ENCODE peak calls at places on chromosomes 12 and 14, in six cellular contexts. E is WTC11, U is OCI-LY7, V is endothelial cell, M is foreskin fibroblast, I is AG09309. R is an unnamed sample.

GRCh38 chr14:77822741-77823140 is 22.8 kb downstream of the ADCK1 start:
- DNase-seq in E (no peak), U (no peak), V (no peak), M (no peak), I (no peak), R (no peak)

GRCh38 chr12:130606245-130606644 is 109.9 kb downstream of the RIMBP2 start:
- DNase-seq in E (no peak), U (no peak), V (no peak), M (no peak), I (no peak), R (no peak)

GRCh38 chr12:95582230-95583058 is 31.2 kb upstream of the USP44 start:
- DNase-seq in E (no peak), U (peak; percentile 19), V (no peak), M (peak; percentile 28), I (no peak), R (no peak)

GRCh38 chr12:50040657-50041056 is 15.4 kb upstream of the RACGAP1 start:
- DNase-seq in E (no peak), U (no peak), V (no peak), M (no peak), I (no peak), R (no peak)

GRCh38 chr12:55686366-55687010 is 21.2 kb downstream of the ITGA7 start:
- DNase-seq in E (no peak), U (no peak), V (no peak), M (no peak), I (no peak), R (no peak)

GRCh38 chr14:63650336-63650952 is 8.8 kb upstream of the WDR89 start:
- DNase-seq in E (no peak), U (no peak), V (no peak), M (no peak), I (no peak), R (no peak)

GRCh38 chr12:12859690-12860089 is 31.7 kb upstream of the GPRC5A start:
- DNase-seq in E (no peak), U (no peak), V (no peak), M (no peak), I (no peak), R (no peak)

GRCh38 chr12:40473979-40474378 is 218.3 kb upstream of the CNTN1 start:
- DNase-seq in E (no peak), U (no peak), V (no peak), M (no peak), I (no peak), R (no peak)

GRCh38 chr14:33707751-33708150 is 243.1 kb downstream of the EGLN3 start:
- DNase-seq in E (no peak), U (no peak), V (no peak), M (no peak), I (no peak), R (no peak)

GRCh38 chr14:33704486-33704885 is 246.4 kb downstream of the EGLN3 start:
- DNase-seq in E (no peak), U (no peak), V (no peak), M (no peak), I (no peak), R (no peak)

GRCh38 chr14:33709286-33709685 is 241.6 kb downstream of the EGLN3 start:
- DNase-seq in E (no peak), U (no peak), V (no peak), M (peak; percentile 26), I (no peak), R (no peak)

GRCh38 chr14:33702293-33702692 is 248.6 kb downstream of the EGLN3 start:
- DNase-seq in E (no peak), U (no peak), V (no peak), M (no peak), I (no peak), R (no peak)

GRCh38 chr14:33705521-33705920 is 245.4 kb downstream of the EGLN3 start:
- DNase-seq in E (no peak), U (no peak), V (no peak), M (no peak), I (no peak), R (no peak)
- TF ChIP-seq CTCF in E (no peak), U (no peak), V (no peak), M (no peak), I (no peak), R (no peak)

GRCh38 chr12:15152456-15152855 is 68.8 kb downstream of the RERG start:
- DNase-seq in E (no peak), U (no peak), V (no peak), M (peak; percentile 8), I (no peak), R (no peak)
- TF ChIP-seq CTCF in E (no peak), U (no peak), V (no peak), M (no peak), I (peak; percentile 28), R (no peak)

GRCh38 chr12:6262635-6263034 is 47.8 kb upstream of the PLEKHG6 start:
- DNase-seq in E (no peak), U (peak; percentile 40), V (no peak), M (no peak), I (no peak), R (no peak)

GRCh38 chr12:6264402-6265037 is 46.0 kb upstream of the PLEKHG6 start:
- DNase-seq in E (no peak), U (no peak), V (no peak), M (no peak), I (no peak), R (no peak)

GRCh38 chr12:6263931-6264330 is 46.6 kb upstream of the PLEKHG6 start:
- DNase-seq in E (no peak), U (no peak), V (no peak), M (no peak), I (no peak), R (no peak)

GRCh38 chr12:6265038-6265405 is 45.5 kb upstream of the PLEKHG6 start:
- DNase-seq in E (no peak), U (no peak), V (no peak), M (no peak), I (no peak), R (no peak)

DNA sequence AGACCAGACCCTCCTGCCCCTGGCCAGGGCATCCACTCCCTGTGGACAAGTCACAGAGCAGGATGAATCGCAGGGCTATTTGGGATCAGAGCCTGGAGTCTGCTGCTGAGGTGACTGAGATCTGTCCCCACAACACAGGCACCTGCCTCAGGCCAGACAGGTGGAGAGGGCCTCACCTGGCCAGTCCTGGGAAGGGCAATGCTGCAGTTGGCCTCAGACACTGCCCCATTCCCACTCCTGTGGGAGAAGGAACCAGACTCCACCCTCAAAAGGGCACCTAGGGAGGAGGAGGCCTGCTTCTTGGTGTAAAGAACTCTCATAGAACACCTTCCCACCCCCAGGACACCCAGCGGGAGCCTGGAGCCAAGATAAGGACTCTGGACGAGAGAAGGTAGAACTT is 48.3 kb upstream of the PLEKHG6 start:
- DNase-seq in E (no peak), U (no peak), V (no peak), M (no peak), I (no peak), R (no peak)
- TF ChIP-seq CTCF in E (no peak), U (no peak), V (no peak), M (no peak), I (no peak), R (no peak)

GRCh38 chr12:49018282-49019119 is at the start of gene PRKAG1:
- DNase-seq in E (peak; percentile 97), U (peak; percentile 98), V (peak; percentile 95), M (peak; percentile 97), I (peak; percentile 86), R (peak; percentile 88)

GRCh38 chr12:49020441-49020840 is 1.9 kb upstream of the PRKAG1 start:
- DNase-seq in E (no peak), U (no peak), V (no peak), M (no peak), I (no peak), R (no peak)

GRCh38 chr12:49021292-49021915 is 2.8 kb upstream of the PRKAG1 start:
- DNase-seq in E (no peak), U (no peak), V (no peak), M (no peak), I (no peak), R (no peak)

GRCh38 chr12:49019120-49019430 is 499 bp upstream of the PRKAG1 start:
- DNase-seq in E (no peak), U (no peak), V (no peak), M (no peak), I (no peak), R (no peak)

GRCh38 chr12:49019435-49020317 is 1.1 kb upstream of the PRKAG1 start:
- DNase-seq in E (peak; percentile 58), U (peak; percentile 72), V (peak; percentile 52), M (peak; percentile 19), I (no peak), R (no peak)
- TF ChIP-seq CTCF in E (no peak), U (peak; percentile 73), V (peak; percentile 22), M (peak; percentile 25), I (peak; percentile 34), R (no peak)